ENCODE peak calls at places on chromosomes 3 and 15, in nine cellular contexts. One of them, this sample, is unnamed.

GRCh38 chr3:84023842-84024241 is 934.9 kb upstream of the CADM2 start:
- ATAC-seq in RWPE2: no peak
- ATAC-seq in pancreas: no peak
- ATAC-seq in foreskin keratinocyte: no peak
- ATAC-seq in CD8-positive, alpha-beta T cell: no peak
- ATAC-seq in right lobe of liver: no peak
- ATAC-seq in A549: no peak
- ATAC-seq in CD4-positive, alpha-beta T cell: no peak
- ATAC-seq in aorta: no peak
- ATAC-seq in this sample: no peak

GRCh38 chr15:90994059-90994416 is 297 bp downstream of the PRC1 start:
- ATAC-seq in CD4-positive, alpha-beta T cell: peak; percentile 9
- ATAC-seq in aorta: peak; percentile 60
- ATAC-seq in RWPE2: peak; percentile 17
- ATAC-seq in CD8-positive, alpha-beta T cell: peak; percentile 10
- ATAC-seq in A549: peak; percentile 35
- ATAC-seq in pancreas: peak; percentile 38
- ATAC-seq in right lobe of liver: peak; percentile 8
- ATAC-seq in foreskin keratinocyte: peak; percentile 1
- ATAC-seq in this sample: peak; percentile 14

GRCh38 chr15:52803543-52804306 is 13.6 kb upstream of the ONECUT1 start:
- ATAC-seq in right lobe of liver: peak; percentile 49
- ATAC-seq in A549: no peak
- ATAC-seq in pancreas: peak; percentile 59
- ATAC-seq in CD4-positive, alpha-beta T cell: no peak
- ATAC-seq in RWPE2: no peak
- ATAC-seq in CD8-positive, alpha-beta T cell: no peak
- ATAC-seq in aorta: no peak
- ATAC-seq in foreskin keratinocyte: no peak
- ATAC-seq in this sample: no peak

GRCh38 chr3:188516515-188516914 is 362.6 kb downstream of the LPP start:
- ATAC-seq in aorta: no peak
- ATAC-seq in CD4-positive, alpha-beta T cell: no peak
- ATAC-seq in RWPE2: no peak
- ATAC-seq in foreskin keratinocyte: no peak
- ATAC-seq in CD8-positive, alpha-beta T cell: no peak
- ATAC-seq in pancreas: no peak
- ATAC-seq in A549: no peak
- ATAC-seq in right lobe of liver: no peak
- ATAC-seq in this sample: no peak

GRCh38 chr15:76809704-76810103 is 95.4 kb downstream of the SCAPER start:
- ATAC-seq in pancreas: no peak
- ATAC-seq in foreskin keratinocyte: no peak
- ATAC-seq in CD8-positive, alpha-beta T cell: no peak
- ATAC-seq in right lobe of liver: no peak
- ATAC-seq in aorta: no peak
- ATAC-seq in CD4-positive, alpha-beta T cell: no peak
- ATAC-seq in RWPE2: no peak
- ATAC-seq in A549: no peak
- ATAC-seq in this sample: no peak

GRCh38 chr3:14204605-14205284 is 26.1 kb downstream of the LSM3 start:
- ATAC-seq in CD8-positive, alpha-beta T cell: no peak
- ATAC-seq in foreskin keratinocyte: no peak
- ATAC-seq in A549: no peak
- ATAC-seq in aorta: peak; percentile 81
- ATAC-seq in CD4-positive, alpha-beta T cell: no peak
- ATAC-seq in right lobe of liver: peak; percentile 64
- ATAC-seq in RWPE2: no peak
- ATAC-seq in pancreas: peak; percentile 40
- ATAC-seq in this sample: peak; percentile 86

GRCh38 chr3:13022348-13023250 is 50.6 kb downstream of the IQSEC1 start:
- ATAC-seq in CD4-positive, alpha-beta T cell: no peak
- ATAC-seq in right lobe of liver: peak; percentile 29
- ATAC-seq in foreskin keratinocyte: peak; percentile 25
- ATAC-seq in CD8-positive, alpha-beta T cell: no peak
- ATAC-seq in pancreas: peak; percentile 66
- ATAC-seq in aorta: peak; percentile 88
- ATAC-seq in RWPE2: peak; percentile 32
- ATAC-seq in A549: peak; percentile 76
- ATAC-seq in this sample: peak; percentile 76

GRCh38 chr3:16329036-16329791 is 64.2 kb downstream of the OXNAD1 start:
- ATAC-seq in pancreas: no peak
- ATAC-seq in aorta: no peak
- ATAC-seq in CD8-positive, alpha-beta T cell: no peak
- ATAC-seq in foreskin keratinocyte: no peak
- ATAC-seq in right lobe of liver: peak; percentile 3
- ATAC-seq in A549: no peak
- ATAC-seq in RWPE2: no peak
- ATAC-seq in CD4-positive, alpha-beta T cell: no peak
- ATAC-seq in this sample: no peak

GRCh38 chr3:124258057-124258500 is 266.2 kb upstream of the ROPN1 start:
- ATAC-seq in RWPE2: no peak
- ATAC-seq in A549: peak; percentile 66
- ATAC-seq in foreskin keratinocyte: no peak
- ATAC-seq in CD8-positive, alpha-beta T cell: no peak
- ATAC-seq in CD4-positive, alpha-beta T cell: no peak
- ATAC-seq in pancreas: peak; percentile 69
- ATAC-seq in right lobe of liver: peak; percentile 65
- ATAC-seq in aorta: peak; percentile 23
- ATAC-seq in this sample: no peak

GRCh38 chr3:22245122-22245521 is 494.1 kb upstream of the ZNF385D start:
- ATAC-seq in foreskin keratinocyte: no peak
- ATAC-seq in CD4-positive, alpha-beta T cell: no peak
- ATAC-seq in A549: no peak
- ATAC-seq in aorta: peak; percentile 46
- ATAC-seq in RWPE2: peak; percentile 98
- ATAC-seq in CD8-positive, alpha-beta T cell: no peak
- ATAC-seq in pancreas: no peak
- ATAC-seq in right lobe of liver: no peak
- ATAC-seq in this sample: peak; percentile 90

GRCh38 chr15:57691082-57691481 is 15.4 kb upstream of the POLR2M start:
- ATAC-seq in right lobe of liver: peak; percentile 84
- ATAC-seq in RWPE2: no peak
- ATAC-seq in CD4-positive, alpha-beta T cell: no peak
- ATAC-seq in aorta: peak; percentile 46
- ATAC-seq in foreskin keratinocyte: no peak
- ATAC-seq in pancreas: peak; percentile 87
- ATAC-seq in A549: no peak
- ATAC-seq in CD8-positive, alpha-beta T cell: no peak
- ATAC-seq in this sample: no peak

GRCh38 chr3:107172411-107172810 is 204.8 kb upstream of the CCDC54 start:
- ATAC-seq in foreskin keratinocyte: no peak
- ATAC-seq in CD4-positive, alpha-beta T cell: no peak
- ATAC-seq in aorta: no peak
- ATAC-seq in RWPE2: no peak
- ATAC-seq in pancreas: no peak
- ATAC-seq in right lobe of liver: no peak
- ATAC-seq in CD8-positive, alpha-beta T cell: no peak
- ATAC-seq in A549: no peak
- ATAC-seq in this sample: no peak

GRCh38 chr3:133377396-133377795 is 22.5 kb upstream of the BFSP2 start:
- ATAC-seq in pancreas: peak; percentile 22
- ATAC-seq in aorta: no peak
- ATAC-seq in foreskin keratinocyte: peak; percentile 38
- ATAC-seq in RWPE2: peak; percentile 63
- ATAC-seq in A549: peak; percentile 82
- ATAC-seq in CD8-positive, alpha-beta T cell: no peak
- ATAC-seq in CD4-positive, alpha-beta T cell: no peak
- ATAC-seq in right lobe of liver: peak; percentile 76
- ATAC-seq in this sample: no peak

GRCh38 chr3:72043212-72044133 is 258.5 kb upstream of the PROK2 start:
- ATAC-seq in pancreas: peak; percentile 31
- ATAC-seq in CD4-positive, alpha-beta T cell: no peak
- ATAC-seq in A549: no peak
- ATAC-seq in RWPE2: no peak
- ATAC-seq in CD8-positive, alpha-beta T cell: no peak
- ATAC-seq in foreskin keratinocyte: no peak
- ATAC-seq in right lobe of liver: peak; percentile 48
- ATAC-seq in aorta: no peak
- ATAC-seq in this sample: no peak

GRCh38 chr3:116069024-116069423 is 376.3 kb downstream of the LSAMP start:
- ATAC-seq in right lobe of liver: no peak
- ATAC-seq in aorta: no peak
- ATAC-seq in pancreas: no peak
- ATAC-seq in CD4-positive, alpha-beta T cell: no peak
- ATAC-seq in CD8-positive, alpha-beta T cell: no peak
- ATAC-seq in RWPE2: no peak
- ATAC-seq in A549: no peak
- ATAC-seq in foreskin keratinocyte: no peak
- ATAC-seq in this sample: no peak

GRCh38 chr15:24054547-24055245 is 367.6 kb upstream of the NDN start:
- ATAC-seq in aorta: no peak
- ATAC-seq in CD4-positive, alpha-beta T cell: no peak
- ATAC-seq in right lobe of liver: peak; percentile 40
- ATAC-seq in pancreas: peak; percentile 98
- ATAC-seq in A549: no peak
- ATAC-seq in RWPE2: peak; percentile 59
- ATAC-seq in foreskin keratinocyte: no peak
- ATAC-seq in CD8-positive, alpha-beta T cell: no peak
- ATAC-seq in this sample: no peak

GRCh38 chr15:53910236-53910849 is 67.9 kb upstream of the UNC13C start:
- ATAC-seq in CD8-positive, alpha-beta T cell: no peak
- ATAC-seq in pancreas: peak; percentile 91
- ATAC-seq in CD4-positive, alpha-beta T cell: no peak
- ATAC-seq in aorta: no peak
- ATAC-seq in right lobe of liver: peak; percentile 55
- ATAC-seq in A549: no peak
- ATAC-seq in RWPE2: peak; percentile 96
- ATAC-seq in foreskin keratinocyte: peak; percentile 91
- ATAC-seq in this sample: no peak
- H3K27ac ChIP-seq in CD8-positive, alpha-beta T cell: no peak overlapping the region
- H3K27ac ChIP-seq in pancreas: peak overlapping the region; percentile 40
- H3K27ac ChIP-seq in CD4-positive, alpha-beta T cell: no peak overlapping the region
- H3K27ac ChIP-seq in aorta: no peak overlapping the region
- H3K27ac ChIP-seq in right lobe of liver: no peak overlapping the region
- H3K27ac ChIP-seq in A549: peak overlapping the region; percentile 20
- H3K27ac ChIP-seq in RWPE2: peak overlapping the region; percentile 9
- H3K27ac ChIP-seq in foreskin keratinocyte: no peak overlapping the region
- H3K27ac ChIP-seq in this sample: peak overlapping the region; percentile 10

GRCh38 chr3:15319127-15319526 is 13.3 kb downstream of the SH3BP5 start:
- ATAC-seq in RWPE2: no peak
- ATAC-seq in A549: no peak
- ATAC-seq in CD4-positive, alpha-beta T cell: no peak
- ATAC-seq in foreskin keratinocyte: no peak
- ATAC-seq in pancreas: no peak
- ATAC-seq in CD8-positive, alpha-beta T cell: no peak
- ATAC-seq in aorta: no peak
- ATAC-seq in right lobe of liver: no peak
- ATAC-seq in this sample: no peak
- H3K27ac ChIP-seq in RWPE2: no peak overlapping the region
- H3K27ac ChIP-seq in A549: no peak overlapping the region
- H3K27ac ChIP-seq in CD4-positive, alpha-beta T cell: no peak overlapping the region
- H3K27ac ChIP-seq in foreskin keratinocyte: no peak overlapping the region
- H3K27ac ChIP-seq in pancreas: no peak overlapping the region
- H3K27ac ChIP-seq in CD8-positive, alpha-beta T cell: no peak overlapping the region
- H3K27ac ChIP-seq in aorta: peak overlapping the region; percentile 86
- H3K27ac ChIP-seq in right lobe of liver: peak overlapping the region; percentile 19
- H3K27ac ChIP-seq in this sample: peak overlapping the region; percentile 75

GRCh38 chr3:51353131-51353530 is 32.0 kb upstream of the MANF start:
- ATAC-seq in A549: no peak
- ATAC-seq in pancreas: no peak
- ATAC-seq in RWPE2: no peak
- ATAC-seq in right lobe of liver: no peak
- ATAC-seq in foreskin keratinocyte: no peak
- ATAC-seq in aorta: no peak
- ATAC-seq in CD4-positive, alpha-beta T cell: no peak
- ATAC-seq in CD8-positive, alpha-beta T cell: no peak
- ATAC-seq in this sample: no peak

GRCh38 chr3:51353566-51354140 is 31.4 kb upstream of the MANF start:
- ATAC-seq in right lobe of liver: no peak
- ATAC-seq in RWPE2: no peak
- ATAC-seq in foreskin keratinocyte: no peak
- ATAC-seq in CD8-positive, alpha-beta T cell: no peak
- ATAC-seq in CD4-positive, alpha-beta T cell: no peak
- ATAC-seq in A549: no peak
- ATAC-seq in pancreas: no peak
- ATAC-seq in aorta: no peak
- ATAC-seq in this sample: no peak

GRCh38 chr3:51355891-51356578 is 29.1 kb upstream of the MANF start:
- ATAC-seq in CD8-positive, alpha-beta T cell: no peak
- ATAC-seq in pancreas: no peak
- ATAC-seq in right lobe of liver: no peak
- ATAC-seq in A549: no peak
- ATAC-seq in RWPE2: peak; percentile 21
- ATAC-seq in foreskin keratinocyte: no peak
- ATAC-seq in aorta: no peak
- ATAC-seq in CD4-positive, alpha-beta T cell: no peak
- ATAC-seq in this sample: no peak

GRCh38 chr3:51354766-51355615 is 30.1 kb upstream of the MANF start:
- ATAC-seq in A549: no peak
- ATAC-seq in pancreas: no peak
- ATAC-seq in CD8-positive, alpha-beta T cell: no peak
- ATAC-seq in RWPE2: no peak
- ATAC-seq in aorta: no peak
- ATAC-seq in CD4-positive, alpha-beta T cell: no peak
- ATAC-seq in foreskin keratinocyte: no peak
- ATAC-seq in right lobe of liver: no peak
- ATAC-seq in this sample: no peak

DNA sequence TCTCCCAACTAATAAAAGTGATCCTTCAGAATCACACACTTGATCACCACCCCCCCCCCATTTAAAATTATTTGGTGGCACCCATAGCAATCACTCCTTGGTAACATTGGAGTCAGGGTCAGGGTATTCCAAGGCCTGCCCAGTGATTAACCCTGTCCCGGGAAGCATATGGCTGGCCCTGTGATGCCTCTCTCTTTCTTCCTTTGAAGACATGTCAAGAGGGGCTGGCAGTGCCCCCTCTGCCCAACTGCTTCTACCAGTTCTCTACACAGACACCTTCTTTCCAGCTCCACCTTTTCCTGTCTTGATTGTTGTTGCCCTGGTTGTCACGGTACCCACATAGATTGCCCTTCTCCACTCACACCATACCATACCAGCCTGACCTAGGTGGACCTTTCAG is 30.9 kb upstream of the MANF start:
- ATAC-seq in right lobe of liver: no peak
- ATAC-seq in A549: no peak
- ATAC-seq in aorta: no peak
- ATAC-seq in foreskin keratinocyte: no peak
- ATAC-seq in RWPE2: no peak
- ATAC-seq in CD4-positive, alpha-beta T cell: no peak
- ATAC-seq in CD8-positive, alpha-beta T cell: no peak
- ATAC-seq in pancreas: no peak
- ATAC-seq in this sample: no peak
- H3K27ac ChIP-seq in right lobe of liver: no peak overlapping the region
- H3K27ac ChIP-seq in A549: no peak overlapping the region
- H3K27ac ChIP-seq in aorta: no peak overlapping the region
- H3K27ac ChIP-seq in foreskin keratinocyte: no peak overlapping the region
- H3K27ac ChIP-seq in RWPE2: no peak overlapping the region
- H3K27ac ChIP-seq in CD4-positive, alpha-beta T cell: no peak overlapping the region
- H3K27ac ChIP-seq in CD8-positive, alpha-beta T cell: no peak overlapping the region
- H3K27ac ChIP-seq in pancreas: no peak overlapping the region
- H3K27ac ChIP-seq in this sample: no peak overlapping the region

GRCh38 chr3:47414666-47415587 is 34.1 kb downstream of the PTPN23 start:
- ATAC-seq in RWPE2: no peak
- ATAC-seq in CD8-positive, alpha-beta T cell: no peak
- ATAC-seq in pancreas: no peak
- ATAC-seq in aorta: no peak
- ATAC-seq in CD4-positive, alpha-beta T cell: no peak
- ATAC-seq in A549: no peak
- ATAC-seq in right lobe of liver: no peak
- ATAC-seq in foreskin keratinocyte: no peak
- ATAC-seq in this sample: no peak
- H3K27ac ChIP-seq in RWPE2: no peak overlapping the region
- H3K27ac ChIP-seq in CD8-positive, alpha-beta T cell: no peak overlapping the region
- H3K27ac ChIP-seq in pancreas: no peak overlapping the region
- H3K27ac ChIP-seq in aorta: no peak overlapping the region
- H3K27ac ChIP-seq in CD4-positive, alpha-beta T cell: no peak overlapping the region
- H3K27ac ChIP-seq in A549: no peak overlapping the region
- H3K27ac ChIP-seq in right lobe of liver: no peak overlapping the region
- H3K27ac ChIP-seq in foreskin keratinocyte: no peak overlapping the region
- H3K27ac ChIP-seq in this sample: no peak overlapping the region